ENCODE peak calls at places on chromosomes 2 and 18, in nine cellular contexts. One of them, this sample, is unnamed.

GRCh38 chr18:73563345-73563744 is 584.3 kb downstream of the FBXO15 start:
- DNase-seq in body of pancreas: no peak
- DNase-seq in breast epithelium: no peak
- DNase-seq in HCT116: no peak
- DNase-seq in right lobe of liver: no peak
- DNase-seq in H1: no peak
- DNase-seq in NB4: no peak
- DNase-seq in GM12892: no peak
- DNase-seq in uterus: no peak
- DNase-seq in this sample: no peak

GRCh38 chr18:48547456-48548403 is 8.9 kb downstream of the CTIF start:
- DNase-seq in H1: no peak
- DNase-seq in GM12892: no peak
- DNase-seq in uterus: no peak
- DNase-seq in body of pancreas: peak
- DNase-seq in right lobe of liver: no peak
- DNase-seq in NB4: no peak
- DNase-seq in HCT116: no peak
- DNase-seq in breast epithelium: no peak
- DNase-seq in this sample: no peak

GRCh38 chr2:71498261-71498701 is 44.9 kb downstream of the DYSF start:
- DNase-seq in H1: no peak
- DNase-seq in breast epithelium: no peak
- DNase-seq in uterus: no peak
- DNase-seq in body of pancreas: no peak
- DNase-seq in NB4: no peak
- DNase-seq in HCT116: peak
- DNase-seq in right lobe of liver: no peak
- DNase-seq in GM12892: no peak
- DNase-seq in this sample: no peak

GRCh38 chr2:212249451-212249850 is 289.2 kb downstream of the ERBB4 start:
- DNase-seq in NB4: peak
- DNase-seq in H1: no peak
- DNase-seq in GM12892: no peak
- DNase-seq in body of pancreas: no peak
- DNase-seq in right lobe of liver: no peak
- DNase-seq in breast epithelium: no peak
- DNase-seq in HCT116: no peak
- DNase-seq in uterus: no peak
- DNase-seq in this sample: no peak

GRCh38 chr2:199775297-199775696 is 75.7 kb downstream of the FTCDNL1 start:
- DNase-seq in GM12892: no peak
- DNase-seq in breast epithelium: no peak
- DNase-seq in body of pancreas: no peak
- DNase-seq in right lobe of liver: no peak
- DNase-seq in uterus: no peak
- DNase-seq in H1: no peak
- DNase-seq in NB4: no peak
- DNase-seq in HCT116: no peak
- DNase-seq in this sample: no peak

GRCh38 chr18:76259012-76259568 is 236.0 kb downstream of the ZNF516 start:
- DNase-seq in breast epithelium: no peak
- DNase-seq in H1: peak
- DNase-seq in HCT116: no peak
- DNase-seq in NB4: no peak
- DNase-seq in uterus: no peak
- DNase-seq in right lobe of liver: no peak
- DNase-seq in GM12892: no peak
- DNase-seq in body of pancreas: no peak
- DNase-seq in this sample: no peak

GRCh38 chr2:24016853-24017703 is 7.2 kb downstream of the MFSD2B start:
- DNase-seq in GM12892: no peak
- DNase-seq in HCT116: no peak
- DNase-seq in uterus: no peak
- DNase-seq in H1: no peak
- DNase-seq in NB4: no peak
- DNase-seq in body of pancreas: no peak
- DNase-seq in right lobe of liver: no peak
- DNase-seq in breast epithelium: no peak
- DNase-seq in this sample: no peak

GRCh38 chr2:18740428-18740827 is 151.1 kb upstream of the NT5C1B start:
- DNase-seq in breast epithelium: no peak
- DNase-seq in GM12892: no peak
- DNase-seq in NB4: no peak
- DNase-seq in uterus: no peak
- DNase-seq in H1: no peak
- DNase-seq in right lobe of liver: no peak
- DNase-seq in HCT116: no peak
- DNase-seq in body of pancreas: no peak
- DNase-seq in this sample: no peak

GRCh38 chr2:45128580-45128997 is 119.3 kb upstream of the SIX2 start:
- DNase-seq in NB4: peak
- DNase-seq in GM12892: no peak
- DNase-seq in body of pancreas: peak
- DNase-seq in H1: peak
- DNase-seq in breast epithelium: no peak
- DNase-seq in uterus: peak
- DNase-seq in HCT116: no peak
- DNase-seq in right lobe of liver: no peak
- DNase-seq in this sample: no peak

GRCh38 chr2:160397530-160397865 is 96.1 kb downstream of the RBMS1 start:
- DNase-seq in GM12892: no peak
- DNase-seq in uterus: no peak
- DNase-seq in HCT116: peak
- DNase-seq in NB4: no peak
- DNase-seq in breast epithelium: no peak
- DNase-seq in H1: no peak
- DNase-seq in body of pancreas: no peak
- DNase-seq in right lobe of liver: no peak
- DNase-seq in this sample: no peak

GRCh38 chr2:40348665-40349064 is 103.2 kb downstream of the SLC8A1 start:
- DNase-seq in right lobe of liver: no peak
- DNase-seq in uterus: no peak
- DNase-seq in GM12892: no peak
- DNase-seq in HCT116: no peak
- DNase-seq in breast epithelium: no peak
- DNase-seq in NB4: no peak
- DNase-seq in H1: no peak
- DNase-seq in body of pancreas: no peak
- DNase-seq in this sample: no peak

GRCh38 chr2:240400319-240401161 is 34.9 kb upstream of the GPC1 start:
- DNase-seq in breast epithelium: no peak
- DNase-seq in right lobe of liver: no peak
- DNase-seq in HCT116: no peak
- DNase-seq in uterus: peak
- DNase-seq in GM12892: no peak
- DNase-seq in NB4: no peak
- DNase-seq in body of pancreas: no peak
- DNase-seq in H1: no peak
- DNase-seq in this sample: no peak

GRCh38 chr18:6666286-6666685 is 63.2 kb upstream of the ARHGAP28 start:
- DNase-seq in NB4: no peak
- DNase-seq in uterus: no peak
- DNase-seq in HCT116: no peak
- DNase-seq in body of pancreas: no peak
- DNase-seq in H1: no peak
- DNase-seq in GM12892: no peak
- DNase-seq in right lobe of liver: no peak
- DNase-seq in breast epithelium: no peak
- DNase-seq in this sample: no peak

GRCh38 chr2:240060977-240061591 is 7.8 kb upstream of the OR6B3 start:
- DNase-seq in HCT116: peak
- DNase-seq in GM12892: no peak
- DNase-seq in H1: no peak
- DNase-seq in uterus: no peak
- DNase-seq in body of pancreas: peak
- DNase-seq in NB4: peak
- DNase-seq in breast epithelium: no peak
- DNase-seq in right lobe of liver: no peak
- DNase-seq in this sample: peak

GRCh38 chr2:61356261-61356957 is 114.5 kb downstream of the USP34 start:
- DNase-seq in body of pancreas: no peak
- DNase-seq in right lobe of liver: no peak
- DNase-seq in NB4: no peak
- DNase-seq in HCT116: no peak
- DNase-seq in breast epithelium: no peak
- DNase-seq in uterus: no peak
- DNase-seq in GM12892: no peak
- DNase-seq in H1: no peak
- DNase-seq in this sample: peak

GRCh38 chr2:126952216-126952615 is 53.5 kb downstream of the TEX51 start:
- DNase-seq in body of pancreas: no peak
- DNase-seq in NB4: no peak
- DNase-seq in right lobe of liver: no peak
- DNase-seq in H1: no peak
- DNase-seq in uterus: no peak
- DNase-seq in HCT116: no peak
- DNase-seq in GM12892: no peak
- DNase-seq in breast epithelium: no peak
- DNase-seq in this sample: no peak

GRCh38 chr2:44766220-44766619 is 175.3 kb upstream of the SIX3 start:
- DNase-seq in H1: no peak
- DNase-seq in HCT116: no peak
- DNase-seq in body of pancreas: no peak
- DNase-seq in right lobe of liver: no peak
- DNase-seq in GM12892: no peak
- DNase-seq in uterus: no peak
- DNase-seq in NB4: no peak
- DNase-seq in breast epithelium: no peak
- DNase-seq in this sample: no peak

GRCh38 chr2:190188289-190188688 is 125.8 kb upstream of the MSTN start:
- DNase-seq in right lobe of liver: no peak
- DNase-seq in NB4: no peak
- DNase-seq in HCT116: no peak
- DNase-seq in body of pancreas: no peak
- DNase-seq in breast epithelium: no peak
- DNase-seq in GM12892: no peak
- DNase-seq in H1: no peak
- DNase-seq in uterus: no peak
- DNase-seq in this sample: no peak
- TF ChIP-seq POLR2A in right lobe of liver: no peak
- TF ChIP-seq POLR2A in NB4: no peak
- TF ChIP-seq POLR2A in HCT116: no peak
- TF ChIP-seq POLR2A in body of pancreas: no peak
- TF ChIP-seq POLR2A in breast epithelium: no peak
- TF ChIP-seq POLR2A in GM12892: no peak
- TF ChIP-seq POLR2A in H1: no peak
- TF ChIP-seq POLR2A in uterus: no peak
- TF ChIP-seq POLR2A in this sample: no peak

DNA sequence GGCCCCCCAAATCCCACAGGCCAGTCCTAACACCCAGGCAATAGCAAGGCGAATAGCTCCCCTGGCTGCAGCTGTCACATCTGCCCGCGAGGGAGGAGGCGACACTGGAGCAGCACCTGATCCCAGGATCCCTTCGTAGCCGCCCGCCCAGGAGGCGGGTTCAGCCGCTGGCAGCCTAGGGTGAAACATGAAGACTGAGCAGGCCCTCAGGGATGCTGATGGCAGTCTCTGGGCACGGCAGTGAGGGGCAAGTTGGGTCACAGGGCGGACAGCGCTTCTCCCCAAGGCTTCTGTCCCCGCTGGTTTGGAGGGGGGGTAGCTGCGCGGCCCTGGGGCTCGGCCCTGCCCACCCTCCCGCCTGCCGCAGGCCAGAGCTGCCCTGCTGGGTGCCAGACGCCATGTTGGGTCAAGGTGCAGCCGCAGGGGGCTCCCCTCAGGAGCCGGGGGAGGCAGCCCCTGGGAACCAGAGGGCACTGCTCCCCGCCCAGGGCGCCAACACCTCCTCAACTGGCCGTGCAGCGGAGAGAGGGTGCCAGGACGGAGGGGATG is 1.9 kb downstream of the DNMT3A start:
- DNase-seq in HCT116: no peak
- DNase-seq in uterus: peak
- DNase-seq in H1: peak
- DNase-seq in NB4: no peak
- DNase-seq in GM12892: no peak
- DNase-seq in body of pancreas: peak
- DNase-seq in right lobe of liver: peak
- DNase-seq in breast epithelium: no peak
- DNase-seq in this sample: no peak
- TF ChIP-seq POLR2A in HCT116: no peak
- TF ChIP-seq POLR2A in uterus: no peak
- TF ChIP-seq POLR2A in H1: no peak
- TF ChIP-seq POLR2A in NB4: no peak
- TF ChIP-seq POLR2A in GM12892: no peak
- TF ChIP-seq POLR2A in body of pancreas: peak
- TF ChIP-seq POLR2A in right lobe of liver: no peak
- TF ChIP-seq POLR2A in breast epithelium: no peak
- TF ChIP-seq POLR2A in this sample: no peak

GRCh38 chr2:112075490-112076260 is 20.6 kb downstream of the TMEM87B start:
- DNase-seq in breast epithelium: no peak
- DNase-seq in body of pancreas: no peak
- DNase-seq in GM12892: no peak
- DNase-seq in HCT116: no peak
- DNase-seq in H1: no peak
- DNase-seq in uterus: no peak
- DNase-seq in NB4: peak
- DNase-seq in right lobe of liver: no peak
- DNase-seq in this sample: no peak
- TF ChIP-seq POLR2A in breast epithelium: no peak
- TF ChIP-seq POLR2A in body of pancreas: no peak
- TF ChIP-seq POLR2A in GM12892: no peak
- TF ChIP-seq POLR2A in HCT116: no peak
- TF ChIP-seq POLR2A in H1: no peak
- TF ChIP-seq POLR2A in uterus: no peak
- TF ChIP-seq POLR2A in NB4: no peak
- TF ChIP-seq POLR2A in right lobe of liver: no peak
- TF ChIP-seq POLR2A in this sample: no peak

GRCh38 chr2:96341641-96342040 is 6.1 kb downstream of the NCAPH start:
- DNase-seq in NB4: no peak
- DNase-seq in right lobe of liver: no peak
- DNase-seq in uterus: no peak
- DNase-seq in breast epithelium: no peak
- DNase-seq in H1: no peak
- DNase-seq in body of pancreas: no peak
- DNase-seq in HCT116: no peak
- DNase-seq in GM12892: no peak
- DNase-seq in this sample: no peak

GRCh38 chr2:96345403-96345802 is 9.8 kb downstream of the NCAPH start:
- DNase-seq in uterus: no peak
- DNase-seq in body of pancreas: no peak
- DNase-seq in right lobe of liver: no peak
- DNase-seq in HCT116: no peak
- DNase-seq in H1: no peak
- DNase-seq in NB4: peak
- DNase-seq in breast epithelium: no peak
- DNase-seq in GM12892: no peak
- DNase-seq in this sample: no peak

GRCh38 chr2:96342085-96342484 is 6.5 kb downstream of the NCAPH start:
- DNase-seq in right lobe of liver: no peak
- DNase-seq in HCT116: no peak
- DNase-seq in breast epithelium: no peak
- DNase-seq in body of pancreas: no peak
- DNase-seq in GM12892: no peak
- DNase-seq in NB4: no peak
- DNase-seq in H1: no peak
- DNase-seq in uterus: no peak
- DNase-seq in this sample: peak

GRCh38 chr2:96345868-96346452 is 10.4 kb downstream of the NCAPH start:
- DNase-seq in NB4: no peak
- DNase-seq in GM12892: no peak
- DNase-seq in HCT116: no peak
- DNase-seq in uterus: no peak
- DNase-seq in body of pancreas: no peak
- DNase-seq in right lobe of liver: no peak
- DNase-seq in breast epithelium: no peak
- DNase-seq in H1: no peak
- DNase-seq in this sample: no peak

GRCh38 chr2:96344011-96344410 is 8.4 kb downstream of the NCAPH start:
- DNase-seq in GM12892: peak
- DNase-seq in HCT116: no peak
- DNase-seq in breast epithelium: no peak
- DNase-seq in body of pancreas: no peak
- DNase-seq in right lobe of liver: no peak
- DNase-seq in H1: no peak
- DNase-seq in NB4: no peak
- DNase-seq in uterus: no peak
- DNase-seq in this sample: no peak
- TF ChIP-seq POLR2A in GM12892: no peak
- TF ChIP-seq POLR2A in HCT116: no peak
- TF ChIP-seq POLR2A in breast epithelium: no peak
- TF ChIP-seq POLR2A in body of pancreas: no peak
- TF ChIP-seq POLR2A in right lobe of liver: no peak
- TF ChIP-seq POLR2A in H1: no peak
- TF ChIP-seq POLR2A in NB4: no peak
- TF ChIP-seq POLR2A in uterus: no peak
- TF ChIP-seq POLR2A in this sample: no peak

This sample was measured in erythroblast.